ENCODE peak calls at places on chromosomes 1 and 21, in four cellular contexts. I is progenitor cell of endocrine pancreas, E is fibroblast of lung, K is AG10803. U is an unnamed sample.

GRCh38 chr1:74811421-74812179 is 78.6 kb downstream of the TYW3 start:
- DNase-seq in I (no peak), E (no peak), K (no peak), U (no peak)

GRCh38 chr1:70866522-70867256 is 180.9 kb downstream of the PTGER3 start:
- DNase-seq in I (no peak), K (no peak), E (no peak), U (no peak)

GRCh38 chr1:40244138-40244744 is 3.5 kb upstream of the TMCO2 start:
- DNase-seq in K (no peak), I (no peak), E (no peak), U (no peak)

GRCh38 chr1:50973875-50974617 is 4.0 kb downstream of the CDKN2C start:
- DNase-seq in K (no peak), E (no peak), I (no peak), U (no peak)

GRCh38 chr1:228185641-228185965 is 20.0 kb downstream of the IBA57 start:
- DNase-seq in E (no peak), I (no peak), K (no peak), U (no peak)

GRCh38 chr1:241464985-241465384 is 54.6 kb downstream of the FH start:
- DNase-seq in I (no peak), K (no peak), E (no peak), U (no peak)

GRCh38 chr1:59041878-59042277 is 255.0 kb upstream of the FGGY start:
- DNase-seq in K (peak; percentile 84), I (no peak), E (peak; percentile 39), U (no peak)

GRCh38 chr1:47745725-47746609 is 251.2 kb downstream of the TRABD2B start:
- DNase-seq in E (no peak), K (no peak), I (no peak), U (no peak)

GRCh38 chr1:228081144-228081543 is 1.4 kb upstream of the ARF1 start:
- DNase-seq in I (no peak), K (no peak), E (no peak), U (no peak)

GRCh38 chr1:150808134-150808533 is at the start of gene CTSK:
- DNase-seq in K (peak; percentile 51), E (no peak), I (no peak), U (no peak)

GRCh38 chr1:9198538-9199361 is 35.8 kb upstream of the H6PD start:
- DNase-seq in I (peak; percentile 38), E (peak; percentile 59), K (peak; percentile 26), U (no peak)

GRCh38 chr1:180155202-180155682 is 573 bp downstream of the QSOX1 start:
- DNase-seq in I (no peak), K (no peak), E (no peak), U (peak; percentile 24)

GRCh38 chr21:34129039-34129891 is 55.9 kb downstream of the MRPS6 start:
- DNase-seq in I (no peak), K (peak; percentile 81), E (peak; percentile 89), U (no peak)
- TF ChIP-seq CTCF in I (peak; percentile 22), K (peak; percentile 68), E (peak; percentile 72), U (no peak)

GRCh38 chr1:167374014-167374413 is 144.3 kb downstream of the CD247 start:
- DNase-seq in I (no peak), K (no peak), E (no peak), U (no peak)
- TF ChIP-seq CTCF in I (no peak), K (no peak), E (no peak), U (no peak)

GRCh38 chr1:95951291-95951690 is 717.3 kb downstream of the RWDD3 start:
- DNase-seq in I (no peak), E (no peak), K (no peak), U (no peak)

GRCh38 chr1:95956215-95956614 is 722.2 kb downstream of the RWDD3 start:
- DNase-seq in I (no peak), E (no peak), K (no peak), U (no peak)

GRCh38 chr1:95953668-95954067 is 719.7 kb downstream of the RWDD3 start:
- DNase-seq in I (no peak), E (no peak), K (no peak), U (no peak)

GRCh38 chr1:95957748-95958147 is 723.7 kb downstream of the RWDD3 start:
- DNase-seq in I (no peak), E (peak; percentile 44), K (peak; percentile 6), U (no peak)

GRCh38 chr1:95953005-95953404 is 719.0 kb downstream of the RWDD3 start:
- DNase-seq in I (no peak), K (peak; percentile 11), E (peak; percentile 10), U (no peak)
- TF ChIP-seq CTCF in I (peak; percentile 52), K (peak; percentile 33), E (peak; percentile 27), U (no peak)

GRCh38 chr1:53591924-53592323 is 132.7 kb downstream of the DMRTB1 start:
- DNase-seq in I (no peak), K (no peak), E (no peak), U (no peak)

GRCh38 chr1:53593758-53594380 is 134.7 kb downstream of the DMRTB1 start:
- DNase-seq in E (no peak), K (no peak), I (peak; percentile 49), U (no peak)

GRCh38 chr1:53590581-53591515 is 131.6 kb downstream of the DMRTB1 start:
- DNase-seq in I (no peak), K (peak; percentile 65), E (peak; percentile 42), U (no peak)

GRCh38 chr1:53592985-53593757 is 134.0 kb downstream of the DMRTB1 start:
- DNase-seq in E (no peak), K (no peak), I (no peak), U (no peak)

DNA sequence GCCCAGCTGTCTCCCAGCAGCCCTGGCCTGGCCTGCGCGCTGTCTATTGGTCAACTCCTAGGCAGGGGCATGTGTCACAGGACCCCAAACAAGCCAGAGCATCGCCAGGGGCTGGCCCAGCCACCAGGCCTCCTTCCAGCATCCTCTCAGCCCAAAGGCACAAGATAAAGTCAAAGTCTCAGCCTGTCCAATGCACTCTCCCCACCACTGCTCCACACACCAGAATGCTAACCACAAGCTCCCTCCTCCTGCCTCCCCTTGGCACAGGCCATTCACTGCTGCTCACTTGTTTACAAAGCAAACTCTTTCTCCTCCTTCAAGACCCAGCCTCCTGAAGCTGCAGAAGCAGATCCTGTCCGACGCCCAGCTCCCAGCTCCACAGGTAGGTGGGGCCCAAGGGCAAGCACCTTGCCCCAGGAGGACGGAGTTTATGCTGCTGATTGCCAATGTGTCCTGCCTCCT is 133.4 kb downstream of the DMRTB1 start:
- DNase-seq in K (peak; percentile 67), E (peak; percentile 78), I (peak; percentile 44), U (no peak)
- TF ChIP-seq CTCF in K (peak; percentile 6), E (peak; percentile 14), I (peak; percentile 51), U (no peak)

DNA sequence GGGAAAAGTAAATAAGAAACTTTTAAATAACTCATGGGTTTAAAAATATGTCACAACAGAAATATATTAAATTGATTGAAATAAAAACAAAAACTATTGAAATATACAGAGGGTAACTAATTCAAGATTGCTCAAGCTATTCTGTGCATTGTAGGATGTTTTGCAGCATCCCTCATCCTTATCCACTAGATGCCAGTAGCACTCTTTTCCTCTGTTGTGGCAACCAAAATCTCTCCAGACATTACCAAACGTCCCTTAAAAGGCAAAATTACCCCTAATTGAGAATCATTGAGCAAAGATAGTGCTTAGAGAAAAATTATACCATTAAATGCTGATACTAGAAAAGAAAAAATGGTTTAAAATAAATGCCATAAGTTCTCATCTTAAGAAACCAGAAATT is 682.6 kb downstream of the RWDD3 start:
- DNase-seq in I (no peak), K (peak; percentile 13), E (peak; percentile 8), U (no peak)
- TF ChIP-seq CTCF in I (peak; percentile 51), K (peak; percentile 63), E (peak; percentile 56), U (no peak)

DNA sequence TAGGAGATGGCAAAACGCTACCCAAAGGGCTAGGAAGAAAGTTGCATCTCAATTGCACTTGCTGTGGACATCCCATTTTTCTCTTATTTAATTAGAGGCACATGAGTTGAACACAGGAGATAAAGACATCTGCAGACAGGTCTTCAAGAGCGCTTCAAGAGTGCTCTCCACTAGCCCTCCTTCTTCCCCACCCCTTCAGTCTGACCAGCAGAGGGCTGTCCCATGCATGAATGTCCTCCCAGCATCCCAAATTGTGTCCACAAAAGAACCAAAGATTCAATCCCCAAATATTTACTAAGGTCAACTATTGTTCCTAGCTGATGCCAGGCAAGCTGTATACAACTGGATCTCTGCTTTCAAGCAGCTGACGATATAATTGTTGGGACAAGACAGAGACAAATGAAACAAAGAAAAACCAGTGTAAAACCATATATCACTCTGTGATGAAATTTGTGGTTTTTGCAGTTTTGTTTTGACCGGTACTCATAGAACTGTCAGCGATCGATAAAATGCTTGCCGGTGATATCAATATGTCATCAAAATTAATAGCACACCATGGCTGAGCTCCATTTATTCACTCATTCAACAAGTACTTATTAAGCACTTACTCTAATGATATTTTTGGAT is 174.2 kb downstream of the TNR start:
- DNase-seq in K (no peak), I (no peak), E (no peak), U (no peak)
- TF ChIP-seq CTCF in K (no peak), I (no peak), E (no peak), U (no peak)

DNA sequence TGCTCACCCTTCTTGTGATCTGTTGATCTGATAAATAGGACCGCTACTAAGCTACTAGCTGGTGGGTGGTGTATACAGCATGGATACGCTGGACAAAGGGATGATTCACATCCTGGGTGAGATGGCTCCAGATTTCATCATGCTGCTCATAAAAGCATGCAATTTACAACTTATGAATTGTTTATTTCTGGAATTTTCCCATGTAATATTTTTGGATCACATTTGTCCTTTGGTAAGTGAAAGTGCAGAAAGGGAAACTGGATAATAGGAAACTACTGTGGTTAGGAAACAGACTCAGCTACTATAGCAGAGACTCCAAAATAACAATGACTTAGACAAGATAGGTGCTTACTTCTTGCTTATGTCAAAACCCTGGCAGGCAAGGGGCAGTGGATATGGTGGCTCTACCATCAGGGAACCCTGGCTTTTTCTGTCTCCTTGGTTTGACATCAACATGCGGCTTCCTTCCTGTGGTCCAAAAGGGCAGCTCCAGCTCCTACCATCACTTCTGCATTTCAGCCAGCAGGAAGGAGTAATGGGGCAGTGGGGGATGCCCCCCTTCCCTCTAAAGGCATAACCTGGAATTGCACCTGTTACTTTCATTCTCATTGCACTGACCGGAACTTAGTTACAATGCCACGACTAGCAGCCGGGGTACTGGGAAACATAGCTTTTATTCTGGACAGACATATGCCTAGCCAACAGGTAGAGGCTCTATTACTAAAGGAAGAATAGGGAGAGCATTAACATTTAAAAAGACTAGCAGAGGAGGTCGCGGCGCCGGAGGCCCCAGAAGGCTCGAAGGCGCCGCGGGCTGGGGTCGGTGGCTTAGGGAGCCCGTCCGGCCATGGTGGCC is 13.8 kb upstream of the AK2 start:
- DNase-seq in I (no peak), E (peak; percentile 88), K (peak; percentile 95), U (no peak)
- TF ChIP-seq CTCF in I (no peak), E (peak; percentile 17), K (no peak), U (no peak)